ENCODE peak calls at places on chromosomes 7 and 10, in nine cellular contexts. One of them, this sample, is unnamed.

GRCh38 chr7:35463176-35463575 is 209.3 kb upstream of the TBX20 start:
- DNase-seq in posterior cingulate gyrus: no peak
- DNase-seq in HuH-7: no peak
- DNase-seq in HEK293T: no peak
- DNase-seq in activated naive CD8-positive, alpha-beta T cell treated with anti-CD3 and anti-CD28 coated beads, Interleukin-2, amount 50 U/mL, for 16 hours: no peak
- DNase-seq in ascending aorta: no peak
- DNase-seq in psoas muscle: no peak
- DNase-seq in CD4-positive, alpha-beta memory T cell: no peak
- DNase-seq in tibial artery: no peak
- DNase-seq in this sample: no peak

GRCh38 chr7:77995717-77996116 is 197.1 kb downstream of the PHTF2 start:
- DNase-seq in tibial artery: no peak
- DNase-seq in posterior cingulate gyrus: no peak
- DNase-seq in psoas muscle: no peak
- DNase-seq in ascending aorta: no peak
- DNase-seq in CD4-positive, alpha-beta memory T cell: no peak
- DNase-seq in HEK293T: peak; percentile 53
- DNase-seq in HuH-7: no peak
- DNase-seq in activated naive CD8-positive, alpha-beta T cell treated with anti-CD3 and anti-CD28 coated beads, Interleukin-2, amount 50 U/mL, for 16 hours: no peak
- DNase-seq in this sample: no peak

GRCh38 chr10:13707156-13707881 is 120.6 kb downstream of the PRPF18 start:
- DNase-seq in CD4-positive, alpha-beta memory T cell: no peak
- DNase-seq in activated naive CD8-positive, alpha-beta T cell treated with anti-CD3 and anti-CD28 coated beads, Interleukin-2, amount 50 U/mL, for 16 hours: no peak
- DNase-seq in psoas muscle: peak; percentile 81
- DNase-seq in posterior cingulate gyrus: peak; percentile 91
- DNase-seq in ascending aorta: peak; percentile 89
- DNase-seq in tibial artery: peak; percentile 85
- DNase-seq in HuH-7: no peak
- DNase-seq in HEK293T: peak; percentile 59
- DNase-seq in this sample: peak; percentile 75

GRCh38 chr7:1237704-1238255 is 5.1 kb downstream of the UNCX start:
- DNase-seq in HuH-7: no peak
- DNase-seq in activated naive CD8-positive, alpha-beta T cell treated with anti-CD3 and anti-CD28 coated beads, Interleukin-2, amount 50 U/mL, for 16 hours: no peak
- DNase-seq in psoas muscle: no peak
- DNase-seq in posterior cingulate gyrus: no peak
- DNase-seq in HEK293T: no peak
- DNase-seq in tibial artery: no peak
- DNase-seq in CD4-positive, alpha-beta memory T cell: no peak
- DNase-seq in ascending aorta: no peak
- DNase-seq in this sample: no peak

GRCh38 chr7:108211382-108212201 is 81.4 kb upstream of the LAMB4 start:
- DNase-seq in psoas muscle: no peak
- DNase-seq in tibial artery: no peak
- DNase-seq in HEK293T: no peak
- DNase-seq in HuH-7: no peak
- DNase-seq in activated naive CD8-positive, alpha-beta T cell treated with anti-CD3 and anti-CD28 coated beads, Interleukin-2, amount 50 U/mL, for 16 hours: no peak
- DNase-seq in posterior cingulate gyrus: no peak
- DNase-seq in CD4-positive, alpha-beta memory T cell: no peak
- DNase-seq in ascending aorta: no peak
- DNase-seq in this sample: no peak

GRCh38 chr10:92240289-92241157 is 50.4 kb downstream of the CPEB3 start:
- DNase-seq in activated naive CD8-positive, alpha-beta T cell treated with anti-CD3 and anti-CD28 coated beads, Interleukin-2, amount 50 U/mL, for 16 hours: no peak
- DNase-seq in tibial artery: peak; percentile 68
- DNase-seq in CD4-positive, alpha-beta memory T cell: peak; percentile 39
- DNase-seq in ascending aorta: peak; percentile 71
- DNase-seq in HuH-7: peak; percentile 81
- DNase-seq in HEK293T: peak; percentile 78
- DNase-seq in psoas muscle: peak; percentile 26
- DNase-seq in posterior cingulate gyrus: peak; percentile 80
- DNase-seq in this sample: peak; percentile 70

GRCh38 chr10:98316661-98317060 is 48.7 kb upstream of the LOXL4 start:
- DNase-seq in tibial artery: no peak
- DNase-seq in psoas muscle: no peak
- DNase-seq in ascending aorta: no peak
- DNase-seq in activated naive CD8-positive, alpha-beta T cell treated with anti-CD3 and anti-CD28 coated beads, Interleukin-2, amount 50 U/mL, for 16 hours: no peak
- DNase-seq in HuH-7: no peak
- DNase-seq in posterior cingulate gyrus: no peak
- DNase-seq in HEK293T: no peak
- DNase-seq in CD4-positive, alpha-beta memory T cell: no peak
- DNase-seq in this sample: no peak

GRCh38 chr7:44791278-44792219 is 4.9 kb upstream of the PPIA start:
- DNase-seq in tibial artery: no peak
- DNase-seq in activated naive CD8-positive, alpha-beta T cell treated with anti-CD3 and anti-CD28 coated beads, Interleukin-2, amount 50 U/mL, for 16 hours: no peak
- DNase-seq in HuH-7: no peak
- DNase-seq in CD4-positive, alpha-beta memory T cell: no peak
- DNase-seq in HEK293T: no peak
- DNase-seq in posterior cingulate gyrus: no peak
- DNase-seq in ascending aorta: no peak
- DNase-seq in psoas muscle: no peak
- DNase-seq in this sample: no peak

GRCh38 chr7:120941856-120942255 is 8.7 kb upstream of the ING3 start:
- DNase-seq in psoas muscle: no peak
- DNase-seq in HuH-7: no peak
- DNase-seq in HEK293T: no peak
- DNase-seq in CD4-positive, alpha-beta memory T cell: no peak
- DNase-seq in tibial artery: no peak
- DNase-seq in activated naive CD8-positive, alpha-beta T cell treated with anti-CD3 and anti-CD28 coated beads, Interleukin-2, amount 50 U/mL, for 16 hours: no peak
- DNase-seq in ascending aorta: no peak
- DNase-seq in posterior cingulate gyrus: no peak
- DNase-seq in this sample: no peak

GRCh38 chr7:6476596-6477374 is 29.0 kb upstream of the DAGLB start:
- DNase-seq in ascending aorta: no peak
- DNase-seq in CD4-positive, alpha-beta memory T cell: no peak
- DNase-seq in activated naive CD8-positive, alpha-beta T cell treated with anti-CD3 and anti-CD28 coated beads, Interleukin-2, amount 50 U/mL, for 16 hours: no peak
- DNase-seq in psoas muscle: no peak
- DNase-seq in posterior cingulate gyrus: peak; percentile 18
- DNase-seq in HEK293T: no peak
- DNase-seq in tibial artery: no peak
- DNase-seq in HuH-7: no peak
- DNase-seq in this sample: no peak

GRCh38 chr7:87253589-87254087 is 34.1 kb upstream of the TMEM243 start:
- DNase-seq in posterior cingulate gyrus: no peak
- DNase-seq in ascending aorta: no peak
- DNase-seq in activated naive CD8-positive, alpha-beta T cell treated with anti-CD3 and anti-CD28 coated beads, Interleukin-2, amount 50 U/mL, for 16 hours: no peak
- DNase-seq in CD4-positive, alpha-beta memory T cell: no peak
- DNase-seq in HuH-7: no peak
- DNase-seq in HEK293T: no peak
- DNase-seq in psoas muscle: no peak
- DNase-seq in tibial artery: no peak
- DNase-seq in this sample: no peak

GRCh38 chr7:43905209-43905946 is 1.0 kb downstream of the URGCP start:
- DNase-seq in ascending aorta: peak; percentile 65
- DNase-seq in posterior cingulate gyrus: no peak
- DNase-seq in tibial artery: no peak
- DNase-seq in psoas muscle: peak; percentile 29
- DNase-seq in activated naive CD8-positive, alpha-beta T cell treated with anti-CD3 and anti-CD28 coated beads, Interleukin-2, amount 50 U/mL, for 16 hours: no peak
- DNase-seq in CD4-positive, alpha-beta memory T cell: no peak
- DNase-seq in HEK293T: no peak
- DNase-seq in HuH-7: peak; percentile 72
- DNase-seq in this sample: no peak

GRCh38 chr7:69598487-69599148 is 343 bp downstream of the AUTS2 start:
- DNase-seq in ascending aorta: peak; percentile 65
- DNase-seq in HuH-7: no peak
- DNase-seq in tibial artery: no peak
- DNase-seq in posterior cingulate gyrus: no peak
- DNase-seq in CD4-positive, alpha-beta memory T cell: no peak
- DNase-seq in activated naive CD8-positive, alpha-beta T cell treated with anti-CD3 and anti-CD28 coated beads, Interleukin-2, amount 50 U/mL, for 16 hours: no peak
- DNase-seq in psoas muscle: peak; percentile 26
- DNase-seq in HEK293T: no peak
- DNase-seq in this sample: peak; percentile 26

GRCh38 chr7:30731619-30732018 is 20.3 kb upstream of the INMT start:
- DNase-seq in tibial artery: no peak
- DNase-seq in activated naive CD8-positive, alpha-beta T cell treated with anti-CD3 and anti-CD28 coated beads, Interleukin-2, amount 50 U/mL, for 16 hours: no peak
- DNase-seq in HEK293T: no peak
- DNase-seq in HuH-7: no peak
- DNase-seq in psoas muscle: no peak
- DNase-seq in ascending aorta: no peak
- DNase-seq in CD4-positive, alpha-beta memory T cell: no peak
- DNase-seq in posterior cingulate gyrus: no peak
- DNase-seq in this sample: no peak

GRCh38 chr7:114508096-114508495 is 93.5 kb downstream of the FOXP2 start:
- DNase-seq in tibial artery: no peak
- DNase-seq in posterior cingulate gyrus: no peak
- DNase-seq in HEK293T: no peak
- DNase-seq in ascending aorta: no peak
- DNase-seq in HuH-7: no peak
- DNase-seq in CD4-positive, alpha-beta memory T cell: no peak
- DNase-seq in psoas muscle: no peak
- DNase-seq in activated naive CD8-positive, alpha-beta T cell treated with anti-CD3 and anti-CD28 coated beads, Interleukin-2, amount 50 U/mL, for 16 hours: no peak
- DNase-seq in this sample: no peak

GRCh38 chr7:832292-832967 is at the start of gene SUN1:
- DNase-seq in HuH-7: no peak
- DNase-seq in activated naive CD8-positive, alpha-beta T cell treated with anti-CD3 and anti-CD28 coated beads, Interleukin-2, amount 50 U/mL, for 16 hours: peak; percentile 47
- DNase-seq in HEK293T: no peak
- DNase-seq in CD4-positive, alpha-beta memory T cell: peak; percentile 71
- DNase-seq in psoas muscle: no peak
- DNase-seq in tibial artery: no peak
- DNase-seq in posterior cingulate gyrus: peak; percentile 44
- DNase-seq in ascending aorta: no peak
- DNase-seq in this sample: no peak

GRCh38 chr7:34011017-34011680 is 105.8 kb downstream of the BMPER start:
- DNase-seq in activated naive CD8-positive, alpha-beta T cell treated with anti-CD3 and anti-CD28 coated beads, Interleukin-2, amount 50 U/mL, for 16 hours: no peak
- DNase-seq in CD4-positive, alpha-beta memory T cell: no peak
- DNase-seq in ascending aorta: no peak
- DNase-seq in tibial artery: no peak
- DNase-seq in HEK293T: no peak
- DNase-seq in psoas muscle: no peak
- DNase-seq in HuH-7: no peak
- DNase-seq in posterior cingulate gyrus: no peak
- DNase-seq in this sample: no peak

GRCh38 chr10:114547466-114547865 is 110.6 kb downstream of the ABLIM1 start:
- DNase-seq in CD4-positive, alpha-beta memory T cell: no peak
- DNase-seq in ascending aorta: no peak
- DNase-seq in HuH-7: no peak
- DNase-seq in activated naive CD8-positive, alpha-beta T cell treated with anti-CD3 and anti-CD28 coated beads, Interleukin-2, amount 50 U/mL, for 16 hours: no peak
- DNase-seq in psoas muscle: no peak
- DNase-seq in posterior cingulate gyrus: no peak
- DNase-seq in tibial artery: no peak
- DNase-seq in HEK293T: no peak
- DNase-seq in this sample: no peak

GRCh38 chr7:154998481-154998880 is 4.4 kb downstream of the PAXIP1 start:
- DNase-seq in posterior cingulate gyrus: no peak
- DNase-seq in tibial artery: no peak
- DNase-seq in HEK293T: no peak
- DNase-seq in CD4-positive, alpha-beta memory T cell: no peak
- DNase-seq in ascending aorta: no peak
- DNase-seq in activated naive CD8-positive, alpha-beta T cell treated with anti-CD3 and anti-CD28 coated beads, Interleukin-2, amount 50 U/mL, for 16 hours: no peak
- DNase-seq in HuH-7: no peak
- DNase-seq in psoas muscle: no peak
- DNase-seq in this sample: no peak

GRCh38 chr7:80105706-80106408 is 28.8 kb upstream of the GNAI1 start:
- DNase-seq in posterior cingulate gyrus: no peak
- DNase-seq in tibial artery: no peak
- DNase-seq in HEK293T: no peak
- DNase-seq in HuH-7: no peak
- DNase-seq in CD4-positive, alpha-beta memory T cell: no peak
- DNase-seq in ascending aorta: no peak
- DNase-seq in activated naive CD8-positive, alpha-beta T cell treated with anti-CD3 and anti-CD28 coated beads, Interleukin-2, amount 50 U/mL, for 16 hours: no peak
- DNase-seq in psoas muscle: no peak
- DNase-seq in this sample: no peak

GRCh38 chr10:87844837-87845623 is 18.3 kb downstream of the KLLN start:
- DNase-seq in activated naive CD8-positive, alpha-beta T cell treated with anti-CD3 and anti-CD28 coated beads, Interleukin-2, amount 50 U/mL, for 16 hours: no peak
- DNase-seq in HEK293T: no peak
- DNase-seq in tibial artery: no peak
- DNase-seq in psoas muscle: no peak
- DNase-seq in ascending aorta: no peak
- DNase-seq in posterior cingulate gyrus: no peak
- DNase-seq in CD4-positive, alpha-beta memory T cell: no peak
- DNase-seq in HuH-7: no peak
- DNase-seq in this sample: no peak

GRCh38 chr10:121380211-121380610 is 218.0 kb downstream of the FGFR2 start:
- DNase-seq in HuH-7: no peak
- DNase-seq in activated naive CD8-positive, alpha-beta T cell treated with anti-CD3 and anti-CD28 coated beads, Interleukin-2, amount 50 U/mL, for 16 hours: no peak
- DNase-seq in tibial artery: no peak
- DNase-seq in HEK293T: no peak
- DNase-seq in psoas muscle: no peak
- DNase-seq in posterior cingulate gyrus: no peak
- DNase-seq in CD4-positive, alpha-beta memory T cell: no peak
- DNase-seq in ascending aorta: no peak
- DNase-seq in this sample: no peak

GRCh38 chr10:48496831-48497792 is 107.8 kb downstream of the ARHGAP22 start:
- DNase-seq in ascending aorta: peak; percentile 49
- DNase-seq in HuH-7: no peak
- DNase-seq in HEK293T: no peak
- DNase-seq in tibial artery: peak; percentile 29
- DNase-seq in psoas muscle: no peak
- DNase-seq in posterior cingulate gyrus: no peak
- DNase-seq in activated naive CD8-positive, alpha-beta T cell treated with anti-CD3 and anti-CD28 coated beads, Interleukin-2, amount 50 U/mL, for 16 hours: no peak
- DNase-seq in CD4-positive, alpha-beta memory T cell: no peak
- DNase-seq in this sample: no peak

GRCh38 chr10:35447693-35448407 is 111.5 kb downstream of the CCNY start:
- DNase-seq in posterior cingulate gyrus: no peak
- DNase-seq in psoas muscle: no peak
- DNase-seq in HuH-7: no peak
- DNase-seq in HEK293T: no peak
- DNase-seq in ascending aorta: no peak
- DNase-seq in activated naive CD8-positive, alpha-beta T cell treated with anti-CD3 and anti-CD28 coated beads, Interleukin-2, amount 50 U/mL, for 16 hours: no peak
- DNase-seq in CD4-positive, alpha-beta memory T cell: peak; percentile 62
- DNase-seq in tibial artery: no peak
- DNase-seq in this sample: no peak

GRCh38 chr10:28431139-28431538 is 101.8 kb upstream of the WAC start:
- DNase-seq in psoas muscle: no peak
- DNase-seq in HEK293T: no peak
- DNase-seq in HuH-7: no peak
- DNase-seq in ascending aorta: no peak
- DNase-seq in posterior cingulate gyrus: no peak
- DNase-seq in CD4-positive, alpha-beta memory T cell: no peak
- DNase-seq in activated naive CD8-positive, alpha-beta T cell treated with anti-CD3 and anti-CD28 coated beads, Interleukin-2, amount 50 U/mL, for 16 hours: no peak
- DNase-seq in tibial artery: no peak
- DNase-seq in this sample: no peak

GRCh38 chr7:139749545-139749944 is 28.3 kb downstream of the HIPK2 start:
- DNase-seq in activated naive CD8-positive, alpha-beta T cell treated with anti-CD3 and anti-CD28 coated beads, Interleukin-2, amount 50 U/mL, for 16 hours: no peak
- DNase-seq in HEK293T: no peak
- DNase-seq in HuH-7: no peak
- DNase-seq in posterior cingulate gyrus: no peak
- DNase-seq in ascending aorta: peak; percentile 52
- DNase-seq in psoas muscle: peak; percentile 45
- DNase-seq in tibial artery: no peak
- DNase-seq in CD4-positive, alpha-beta memory T cell: no peak
- DNase-seq in this sample: no peak

GRCh38 chr7:29478687-29479086 is 84.9 kb upstream of the PRR15 start:
- DNase-seq in posterior cingulate gyrus: no peak
- DNase-seq in HuH-7: no peak
- DNase-seq in psoas muscle: no peak
- DNase-seq in tibial artery: no peak
- DNase-seq in ascending aorta: no peak
- DNase-seq in CD4-positive, alpha-beta memory T cell: no peak
- DNase-seq in HEK293T: no peak
- DNase-seq in activated naive CD8-positive, alpha-beta T cell treated with anti-CD3 and anti-CD28 coated beads, Interleukin-2, amount 50 U/mL, for 16 hours: no peak
- DNase-seq in this sample: no peak

GRCh38 chr7:13850185-13850752 is 139.2 kb downstream of the ETV1 start:
- DNase-seq in CD4-positive, alpha-beta memory T cell: peak; percentile 63
- DNase-seq in psoas muscle: no peak
- DNase-seq in HuH-7: peak; percentile 28
- DNase-seq in HEK293T: peak; percentile 9
- DNase-seq in activated naive CD8-positive, alpha-beta T cell treated with anti-CD3 and anti-CD28 coated beads, Interleukin-2, amount 50 U/mL, for 16 hours: no peak
- DNase-seq in tibial artery: no peak
- DNase-seq in posterior cingulate gyrus: no peak
- DNase-seq in ascending aorta: no peak
- DNase-seq in this sample: no peak

GRCh38 chr10:95236068-95236903 is 42.2 kb downstream of the ACSM6 start:
- DNase-seq in psoas muscle: no peak
- DNase-seq in HEK293T: no peak
- DNase-seq in posterior cingulate gyrus: no peak
- DNase-seq in ascending aorta: no peak
- DNase-seq in tibial artery: peak; percentile 40
- DNase-seq in HuH-7: no peak
- DNase-seq in CD4-positive, alpha-beta memory T cell: no peak
- DNase-seq in activated naive CD8-positive, alpha-beta T cell treated with anti-CD3 and anti-CD28 coated beads, Interleukin-2, amount 50 U/mL, for 16 hours: no peak
- DNase-seq in this sample: no peak

GRCh38 chr7:157905740-157906461 is 569.1 kb downstream of the DNAJB6 start:
- DNase-seq in psoas muscle: peak; percentile 23
- DNase-seq in posterior cingulate gyrus: peak; percentile 47
- DNase-seq in HEK293T: no peak
- DNase-seq in CD4-positive, alpha-beta memory T cell: no peak
- DNase-seq in ascending aorta: peak; percentile 34
- DNase-seq in tibial artery: peak; percentile 47
- DNase-seq in activated naive CD8-positive, alpha-beta T cell treated with anti-CD3 and anti-CD28 coated beads, Interleukin-2, amount 50 U/mL, for 16 hours: no peak
- DNase-seq in HuH-7: no peak
- DNase-seq in this sample: no peak

GRCh38 chr10:116974442-116975005 is 30.5 kb downstream of the SHTN1 start:
- DNase-seq in ascending aorta: no peak
- DNase-seq in HEK293T: no peak
- DNase-seq in HuH-7: no peak
- DNase-seq in posterior cingulate gyrus: no peak
- DNase-seq in psoas muscle: no peak
- DNase-seq in activated naive CD8-positive, alpha-beta T cell treated with anti-CD3 and anti-CD28 coated beads, Interleukin-2, amount 50 U/mL, for 16 hours: no peak
- DNase-seq in tibial artery: no peak
- DNase-seq in CD4-positive, alpha-beta memory T cell: no peak
- DNase-seq in this sample: no peak